ENCODE peak calls at places on chromosomes 7 and 10, in five cellular contexts. T, A, C, O and F are unnamed samples.

GRCh38 chr10:3045471-3046209 is 21.7 kb upstream of the PFKP start:
- DNase-seq in T (peak; percentile 71), A (no peak), C (peak; percentile 53), O (no peak), F (no peak)

GRCh38 chr10:6101181-6101580 is 12.3 kb downstream of the RBM17 start:
- DNase-seq in T (no peak), A (no peak), C (no peak), O (no peak), F (no peak)

GRCh38 chr10:124508070-124508667 is 46.5 kb downstream of the LHPP start:
- DNase-seq in T (no peak), A (no peak), C (no peak), O (no peak), F (no peak)

GRCh38 chr10:57222129-57222528 is 861.1 kb upstream of the ZWINT start:
- DNase-seq in T (no peak), A (no peak), C (no peak), O (no peak), F (no peak)

GRCh38 chr10:118692911-118693310 is 61.9 kb downstream of the CACUL1 start:
- DNase-seq in T (no peak), A (no peak), C (no peak), O (no peak), F (no peak)

GRCh38 chr10:132866601-132867381 is 75.6 kb downstream of the CFAP46 start:
- DNase-seq in T (no peak), A (no peak), C (no peak), O (no peak), F (no peak)

GRCh38 chr7:5266148-5267028 is 16.4 kb upstream of the SLC29A4 start:
- DNase-seq in T (peak; percentile 1), A (no peak), C (no peak), O (no peak), F (no peak)

GRCh38 chr10:6136215-6137201 is 47.7 kb downstream of the RBM17 start:
- DNase-seq in T (no peak), A (no peak), C (no peak), O (peak; percentile 72), F (no peak)

GRCh38 chr10:34134602-34135001 is 680.5 kb downstream of the PARD3 start:
- DNase-seq in T (no peak), A (no peak), C (no peak), O (no peak), F (no peak)

GRCh38 chr7:80848841-80849240 is 70.0 kb downstream of the SEMA3C start:
- DNase-seq in T (no peak), A (no peak), C (no peak), O (no peak), F (no peak)

GRCh38 chr10:25049966-25050365 is 33.6 kb downstream of the THNSL1 start:
- DNase-seq in T (no peak), A (no peak), C (no peak), O (no peak), F (no peak)

GRCh38 chr7:20152511-20152910 is 64.7 kb downstream of the MACC1 start:
- DNase-seq in T (no peak), A (no peak), C (no peak), O (no peak), F (no peak)

GRCh38 chr10:49370326-49371100 is 25.4 kb downstream of the DRGX start:
- DNase-seq in T (no peak), A (no peak), C (no peak), O (no peak), F (no peak)

GRCh38 chr7:158716802-158717201 is 12.2 kb upstream of the NCAPG2 start:
- DNase-seq in T (no peak), A (no peak), C (no peak), O (no peak), F (no peak)

GRCh38 chr7:125675628-125676027 is 746.0 kb upstream of the POT1 start:
- DNase-seq in T (peak; percentile 72), A (no peak), C (no peak), O (no peak), F (no peak)

GRCh38 chr10:49571419-49571818 is 32.5 kb upstream of the ERCC6 start:
- DNase-seq in T (no peak), A (no peak), C (no peak), O (no peak), F (no peak)

GRCh38 chr10:43963793-43964425 is 315.2 kb upstream of the ZNF32 start:
- DNase-seq in T (no peak), A (no peak), C (peak; percentile 21), O (no peak), F (no peak)

GRCh38 chr7:23467731-23468720 is 2.3 kb downstream of the IGF2BP3 start:
- DNase-seq in T (peak; percentile 41), A (peak; percentile 32), C (no peak), O (peak; percentile 7), F (no peak)

GRCh38 chr7:69597278-69598076 is 798 bp upstream of the AUTS2 start:
- DNase-seq in T (no peak), A (no peak), C (peak; percentile 29), O (peak; percentile 14), F (no peak)

GRCh38 chr7:87339373-87339897 is 6.0 kb upstream of the CROT start:
- DNase-seq in T (peak; percentile 29), A (no peak), C (no peak), O (no peak), F (no peak)

GRCh38 chr7:131948434-131949053 is 392.1 kb upstream of the PODXL start:
- DNase-seq in T (no peak), A (no peak), C (peak; percentile 50), O (no peak), F (no peak)

GRCh38 chr10:43703286-43703685 is 54.6 kb upstream of the ZNF32 start:
- DNase-seq in T (no peak), A (no peak), C (no peak), O (no peak), F (no peak)

GRCh38 chr10:104559935-104560334 is 81.2 kb upstream of the SORCS3 start:
- DNase-seq in T (no peak), A (no peak), C (peak; percentile 68), O (no peak), F (peak; percentile 1)